ENCODE peak calls at places on chromosomes 13 and 19, in eight cellular contexts. Q is left ventricle myocardium superior, S is WTC11, G is fibroblast of mammary gland, H is ELF-1, D is smooth muscle cell of the brain vasculature, O is aorta, T is HTR-8/SVneo. K is an unnamed sample.
A peak's percentile ranks its signal among the peaks of the same experiment; 100 is the strongest.

GRCh38 chr19:1248454-1249297 is at the start of gene MIDN:
- DNase-seq in Q (peak; percentile 93), S (peak; percentile 88), G (peak; percentile 84), H (peak; percentile 80), D (no peak), O (peak; percentile 95), T (no peak), K (peak; percentile 88)

GRCh38 chr13:114264886-114265611 is 16.4 kb upstream of the UPF3A start:
- DNase-seq in Q (no peak), S (no peak), G (peak; percentile 66), H (no peak), D (no peak), O (no peak), T (peak; percentile 5), K (peak; percentile 52)

GRCh38 chr19:17441241-17442135 is 7.0 kb downstream of the TMEM221 start:
- DNase-seq in Q (no peak), S (peak; percentile 41), G (peak; percentile 66), H (peak; percentile 66), D (no peak), O (no peak), T (no peak), K (peak; percentile 65)

GRCh38 chr19:49431330-49431749 is 6.2 kb downstream of the GFY start:
- DNase-seq in Q (no peak), S (no peak), G (no peak), H (no peak), D (no peak), O (no peak), T (no peak), K (no peak)

GRCh38 chr19:40601061-40601973 is at the start of gene LTBP4:
- DNase-seq in Q (peak; percentile 86), S (no peak), G (no peak), H (no peak), D (no peak), O (peak; percentile 93), T (no peak), K (no peak)

GRCh38 chr19:31100945-31101344 is 248.3 kb downstream of the TSHZ3 start:
- DNase-seq in Q (no peak), S (no peak), G (no peak), H (no peak), D (no peak), O (no peak), T (no peak), K (no peak)

GRCh38 chr13:67015976-67016600 is 214.0 kb downstream of the PCDH9 start:
- DNase-seq in Q (no peak), S (no peak), G (no peak), H (no peak), D (no peak), O (no peak), T (no peak), K (no peak)

GRCh38 chr13:108306768-108307332 is 37.3 kb downstream of the TNFSF13B start:
- DNase-seq in Q (no peak), S (no peak), G (no peak), H (no peak), D (no peak), O (no peak), T (no peak), K (no peak)

GRCh38 chr13:101520672-101521071 is 68.2 kb downstream of the ITGBL1 start:
- DNase-seq in Q (no peak), S (no peak), G (peak; percentile 91), H (no peak), D (no peak), O (no peak), T (peak; percentile 10), K (peak; percentile 64)

GRCh38 chr19:20423381-20424207 is 142.0 kb downstream of the ZNF737 start:
- DNase-seq in Q (peak; percentile 70), S (peak; percentile 34), G (peak; percentile 66), H (peak; percentile 94), D (peak; percentile 15), O (peak; percentile 70), T (no peak), K (peak; percentile 45)

GRCh38 chr13:20525601-20526544 is at the start of gene CRYL1:
- DNase-seq in Q (peak; percentile 92), S (peak; percentile 45), G (peak; percentile 85), H (peak; percentile 37), D (no peak), O (peak; percentile 93), T (peak; percentile 51), K (peak; percentile 48)

GRCh38 chr13:28220166-28220565 is 81.8 kb downstream of the PAN3 start:
- DNase-seq in Q (no peak), S (no peak), G (peak; percentile 58), H (no peak), D (no peak), O (no peak), T (no peak), K (peak; percentile 43)

GRCh38 chr13:60448907-60449510 is 52.0 kb downstream of the TDRD3 start:
- DNase-seq in Q (no peak), S (no peak), G (peak; percentile 72), H (no peak), D (peak; percentile 58), O (no peak), T (peak; percentile 13), K (peak; percentile 81)

GRCh38 chr19:42088471-42089190 is 12.7 kb downstream of the ZNF574 start:
- DNase-seq in Q (no peak), S (no peak), G (peak; percentile 71), H (no peak), D (peak; percentile 31), O (no peak), T (peak; percentile 57), K (peak; percentile 82)

GRCh38 chr13:29569253-29570057 is 26.0 kb downstream of the SLC7A1 start:
- DNase-seq in Q (no peak), S (no peak), G (no peak), H (no peak), D (no peak), O (no peak), T (no peak), K (no peak)

GRCh38 chr19:17391371-17392151 is 2.4 kb downstream of the CCDC194 start:
- DNase-seq in Q (no peak), S (peak; percentile 28), G (no peak), H (no peak), D (no peak), O (no peak), T (no peak), K (no peak)

GRCh38 chr13:34076943-34077703 is 259.2 kb downstream of the RFC3 start:
- DNase-seq in Q (no peak), S (no peak), G (peak; percentile 39), H (no peak), D (no peak), O (no peak), T (peak; percentile 3), K (peak; percentile 62)

GRCh38 chr13:20652946-20653345 is 50.6 kb upstream of the IL17D start:
- DNase-seq in Q (no peak), S (no peak), G (no peak), H (no peak), D (peak; percentile 1), O (no peak), T (no peak), K (no peak)

GRCh38 chr19:11152318-11153062 is 3.1 kb downstream of the SPC24 start:
- DNase-seq in Q (peak; percentile 83), S (no peak), G (peak; percentile 96), H (no peak), D (peak; percentile 74), O (peak; percentile 86), T (no peak), K (peak; percentile 92)

GRCh38 chr19:14385492-14385891 is 4.2 kb downstream of the ADGRE5 start:
- DNase-seq in Q (no peak), S (no peak), G (no peak), H (no peak), D (no peak), O (no peak), T (no peak), K (no peak)

GRCh38 chr19:5695649-5696195 is 5.6 kb downstream of the RPL36 start:
- DNase-seq in Q (no peak), S (no peak), G (no peak), H (no peak), D (no peak), O (no peak), T (no peak), K (no peak)

GRCh38 chr19:45340232-45340898 is at the start of gene KLC3:
- DNase-seq in Q (no peak), S (peak; percentile 66), G (no peak), H (peak; percentile 50), D (no peak), O (no peak), T (peak; percentile 44), K (no peak)

GRCh38 chr13:111947026-111947810 is 119.7 kb upstream of the SOX1 start:
- DNase-seq in Q (no peak), S (no peak), G (no peak), H (no peak), D (no peak), O (no peak), T (no peak), K (no peak)

GRCh38 chr19:11227201-11227886 is 12.1 kb upstream of the ANGPTL8 start:
- DNase-seq in Q (no peak), S (peak; percentile 92), G (no peak), H (peak; percentile 90), D (no peak), O (no peak), T (no peak), K (no peak)

GRCh38 chr19:4081441-4082129 is 14.9 kb upstream of the ZBTB7A start:
- DNase-seq in Q (no peak), S (no peak), G (peak; percentile 37), H (no peak), D (no peak), O (no peak), T (no peak), K (no peak)

GRCh38 chr19:44570984-44571684 is 41.7 kb upstream of the CEACAM20 start:
- DNase-seq in Q (no peak), S (peak; percentile 76), G (peak; percentile 84), H (peak; percentile 87), D (peak; percentile 51), O (no peak), T (peak; percentile 69), K (peak; percentile 91)

GRCh38 chr19:34366670-34367423 is 1.9 kb downstream of the GPI start:
- DNase-seq in Q (no peak), S (no peak), G (peak; percentile 52), H (no peak), D (no peak), O (no peak), T (no peak), K (peak; percentile 90)

GRCh38 chr13:28568286-28568685 is 73.4 kb upstream of the FLT1 start:
- DNase-seq in Q (peak; percentile 82), S (no peak), G (no peak), H (no peak), D (no peak), O (no peak), T (no peak), K (peak; percentile 31)

GRCh38 chr19:10920288-10920655 is 8.2 kb downstream of the YIPF2 start:
- DNase-seq in Q (no peak), S (no peak), G (no peak), H (no peak), D (no peak), O (no peak), T (no peak), K (no peak)

GRCh38 chr13:64753606-64754005 is 2476.5 kb downstream of the PCDH9 start:
- DNase-seq in Q (no peak), S (no peak), G (peak; percentile 6), H (no peak), D (no peak), O (no peak), T (no peak), K (peak; percentile 69)

GRCh38 chr19:5066768-5067167 is 97.9 kb downstream of the KDM4B start:
- DNase-seq in Q (no peak), S (no peak), G (no peak), H (no peak), D (no peak), O (no peak), T (no peak), K (no peak)

GRCh38 chr13:79662882-79663281 is 181.9 kb downstream of the NDFIP2 start:
- DNase-seq in Q (peak; percentile 47), S (no peak), G (no peak), H (no peak), D (no peak), O (no peak), T (no peak), K (no peak)

GRCh38 chr19:53865523-53865917 is 2.2 kb upstream of the MYADM start:
- DNase-seq in Q (no peak), S (no peak), G (peak; percentile 29), H (no peak), D (no peak), O (no peak), T (no peak), K (no peak)

K was measured in fibroblast of the aortic adventitia.